ENCODE peak calls at places on chromosome 1, in four cellular contexts. N is AG08395, Z is GM13977, C is ascending aorta. S is an unnamed sample.

GRCh38 chr1:94803517-94804441 is 16.4 kb upstream of the SLC44A3 start:
- DNase-seq in N (peak), Z (no peak), C (no peak), S (no peak)

GRCh38 chr1:105485207-105485606 is 1571.3 kb upstream of the PRMT6 start:
- DNase-seq in N (peak), Z (no peak), C (no peak), S (no peak)

GRCh38 chr1:45914836-45915235 is 111.4 kb downstream of the MAST2 start:
- DNase-seq in N (no peak), Z (no peak), C (no peak), S (no peak)

GRCh38 chr1:240278082-240278481 is 186.4 kb downstream of the FMN2 start:
- DNase-seq in N (no peak), Z (no peak), C (no peak), S (no peak)

GRCh38 chr1:110617589-110617988 is 11.4 kb upstream of the KCNA2 start:
- DNase-seq in N (no peak), Z (no peak), C (peak), S (no peak)

GRCh38 chr1:232538224-232538942 is 91.5 kb downstream of the SIPA1L2 start:
- DNase-seq in N (peak), Z (no peak), C (no peak), S (no peak)

GRCh38 chr1:231376101-231376500 is 38.0 kb downstream of the SPRTN start:
- DNase-seq in N (no peak), Z (no peak), C (no peak), S (no peak)

GRCh38 chr1:212520299-212520698 is 87.6 kb downstream of the NENF start:
- DNase-seq in N (no peak), Z (no peak), C (no peak), S (no peak)

GRCh38 chr1:27713139-27713725 is 12.5 kb upstream of the FAM76A start:
- DNase-seq in N (no peak), Z (no peak), C (no peak), S (no peak)

GRCh38 chr1:235407419-235407818 is 40.2 kb downstream of the TBCE start:
- DNase-seq in N (no peak), Z (no peak), C (no peak), S (no peak)

GRCh38 chr1:188906921-188907641 is 1570.6 kb downstream of the BRINP3 start:
- DNase-seq in N (no peak), Z (no peak), C (no peak), S (no peak)

GRCh38 chr1:228463559-228464455 is 23.4 kb upstream of the RNF187 start:
- DNase-seq in N (no peak), Z (peak), C (no peak), S (peak)

GRCh38 chr1:52673513-52673912 is 24.6 kb downstream of the COA7 start:
- DNase-seq in N (no peak), Z (no peak), C (no peak), S (no peak)

GRCh38 chr1:151175036-151175741 is 592 bp downstream of the TMOD4 start:
- DNase-seq in N (no peak), Z (no peak), C (no peak), S (no peak)

GRCh38 chr1:92441316-92442311 is 45.1 kb downstream of the GFI1 start:
- DNase-seq in N (no peak), Z (no peak), C (no peak), S (no peak)

GRCh38 chr1:57784356-57784755 is 360.5 kb upstream of the DAB1 start:
- DNase-seq in N (no peak), Z (no peak), C (no peak), S (no peak)

GRCh38 chr1:198837276-198838021 is 198.6 kb downstream of the PTPRC start:
- DNase-seq in N (no peak), Z (peak), C (no peak), S (peak)

GRCh38 chr1:966603-967295 is 467 bp downstream of the PLEKHN1 start:
- DNase-seq in N (peak), Z (peak), C (peak), S (peak)

GRCh38 chr1:81760487-81761097 is 40.1 kb upstream of the ADGRL2 start:
- DNase-seq in N (peak), Z (peak), C (no peak), S (peak)

S was measured in GM12865.